ENCODE peak calls at places on chromosomes 16 and 17, in ten cellular contexts. One of them, this sample, is unnamed.
A peak's percentile ranks its signal among the peaks of the same experiment; 100 is the strongest.

GRCh38 chr16:58243528-58244004 is 45.7 kb upstream of the CSNK2A2 start:
- DNase-seq in stimulated activated CD8-positive, alpha-beta memory T cell treated with anti-CD3 and anti-CD28 coated beads, Interleukin-12 subunit alpha, Interleukin-12 subunit beta, amount 100 ng/mL, for 4 hours: no peak
- DNase-seq in posterior cingulate gyrus: no peak
- DNase-seq in right lobe of liver: peak; percentile 18
- DNase-seq in mucosa of descending colon: no peak
- DNase-seq in heart right ventricle: no peak
- DNase-seq in left kidney: no peak
- DNase-seq in head of caudate nucleus: no peak
- DNase-seq in naive B cell: peak; percentile 39
- DNase-seq in NB4: peak; percentile 24
- DNase-seq in this sample: no peak

GRCh38 chr16:89687092-89687940 is 827 bp downstream of the CDK10 start:
- DNase-seq in stimulated activated CD8-positive, alpha-beta memory T cell treated with anti-CD3 and anti-CD28 coated beads, Interleukin-12 subunit alpha, Interleukin-12 subunit beta, amount 100 ng/mL, for 4 hours: no peak
- DNase-seq in posterior cingulate gyrus: no peak
- DNase-seq in right lobe of liver: peak; percentile 95
- DNase-seq in mucosa of descending colon: peak; percentile 89
- DNase-seq in heart right ventricle: no peak
- DNase-seq in left kidney: peak; percentile 85
- DNase-seq in head of caudate nucleus: no peak
- DNase-seq in naive B cell: no peak
- DNase-seq in NB4: no peak
- DNase-seq in this sample: no peak

GRCh38 chr17:27623578-27623977 is 7.4 kb upstream of the LGALS9 start:
- DNase-seq in stimulated activated CD8-positive, alpha-beta memory T cell treated with anti-CD3 and anti-CD28 coated beads, Interleukin-12 subunit alpha, Interleukin-12 subunit beta, amount 100 ng/mL, for 4 hours: no peak
- DNase-seq in posterior cingulate gyrus: no peak
- DNase-seq in right lobe of liver: no peak
- DNase-seq in mucosa of descending colon: peak; percentile 48
- DNase-seq in heart right ventricle: no peak
- DNase-seq in left kidney: no peak
- DNase-seq in head of caudate nucleus: no peak
- DNase-seq in naive B cell: no peak
- DNase-seq in NB4: no peak
- DNase-seq in this sample: no peak

GRCh38 chr16:46748775-46749705 is 896 bp upstream of the MYLK3 start:
- DNase-seq in stimulated activated CD8-positive, alpha-beta memory T cell treated with anti-CD3 and anti-CD28 coated beads, Interleukin-12 subunit alpha, Interleukin-12 subunit beta, amount 100 ng/mL, for 4 hours: no peak
- DNase-seq in posterior cingulate gyrus: no peak
- DNase-seq in right lobe of liver: no peak
- DNase-seq in mucosa of descending colon: no peak
- DNase-seq in heart right ventricle: peak; percentile 74
- DNase-seq in left kidney: no peak
- DNase-seq in head of caudate nucleus: no peak
- DNase-seq in naive B cell: no peak
- DNase-seq in NB4: no peak
- DNase-seq in this sample: no peak

GRCh38 chr16:56855201-56855600 is 9.8 kb upstream of the SLC12A3 start:
- DNase-seq in stimulated activated CD8-positive, alpha-beta memory T cell treated with anti-CD3 and anti-CD28 coated beads, Interleukin-12 subunit alpha, Interleukin-12 subunit beta, amount 100 ng/mL, for 4 hours: no peak
- DNase-seq in posterior cingulate gyrus: no peak
- DNase-seq in right lobe of liver: no peak
- DNase-seq in mucosa of descending colon: peak; percentile 37
- DNase-seq in heart right ventricle: no peak
- DNase-seq in left kidney: no peak
- DNase-seq in head of caudate nucleus: no peak
- DNase-seq in naive B cell: no peak
- DNase-seq in NB4: no peak
- DNase-seq in this sample: no peak

GRCh38 chr17:64580384-64581307 is 73.9 kb downstream of the CEP95 start:
- DNase-seq in stimulated activated CD8-positive, alpha-beta memory T cell treated with anti-CD3 and anti-CD28 coated beads, Interleukin-12 subunit alpha, Interleukin-12 subunit beta, amount 100 ng/mL, for 4 hours: no peak
- DNase-seq in posterior cingulate gyrus: no peak
- DNase-seq in right lobe of liver: no peak
- DNase-seq in mucosa of descending colon: no peak
- DNase-seq in heart right ventricle: no peak
- DNase-seq in left kidney: no peak
- DNase-seq in head of caudate nucleus: no peak
- DNase-seq in naive B cell: no peak
- DNase-seq in NB4: no peak
- DNase-seq in this sample: no peak

GRCh38 chr17:34245496-34245895 is 9.6 kb upstream of the CCL2 start:
- DNase-seq in stimulated activated CD8-positive, alpha-beta memory T cell treated with anti-CD3 and anti-CD28 coated beads, Interleukin-12 subunit alpha, Interleukin-12 subunit beta, amount 100 ng/mL, for 4 hours: no peak
- DNase-seq in posterior cingulate gyrus: no peak
- DNase-seq in right lobe of liver: no peak
- DNase-seq in mucosa of descending colon: no peak
- DNase-seq in heart right ventricle: no peak
- DNase-seq in left kidney: no peak
- DNase-seq in head of caudate nucleus: no peak
- DNase-seq in naive B cell: no peak
- DNase-seq in NB4: no peak
- DNase-seq in this sample: peak; percentile 60

GRCh38 chr16:77788196-77789084 is at the start of gene VAT1L:
- DNase-seq in stimulated activated CD8-positive, alpha-beta memory T cell treated with anti-CD3 and anti-CD28 coated beads, Interleukin-12 subunit alpha, Interleukin-12 subunit beta, amount 100 ng/mL, for 4 hours: no peak
- DNase-seq in posterior cingulate gyrus: peak; percentile 71
- DNase-seq in right lobe of liver: no peak
- DNase-seq in mucosa of descending colon: no peak
- DNase-seq in heart right ventricle: peak; percentile 30
- DNase-seq in left kidney: peak; percentile 88
- DNase-seq in head of caudate nucleus: peak; percentile 80
- DNase-seq in naive B cell: no peak
- DNase-seq in NB4: peak; percentile 69
- DNase-seq in this sample: no peak

GRCh38 chr16:30903596-30903995 is 7.2 kb downstream of the CTF1 start:
- DNase-seq in stimulated activated CD8-positive, alpha-beta memory T cell treated with anti-CD3 and anti-CD28 coated beads, Interleukin-12 subunit alpha, Interleukin-12 subunit beta, amount 100 ng/mL, for 4 hours: no peak
- DNase-seq in posterior cingulate gyrus: no peak
- DNase-seq in right lobe of liver: no peak
- DNase-seq in mucosa of descending colon: no peak
- DNase-seq in heart right ventricle: no peak
- DNase-seq in left kidney: peak; percentile 46
- DNase-seq in head of caudate nucleus: no peak
- DNase-seq in naive B cell: no peak
- DNase-seq in NB4: peak; percentile 96
- DNase-seq in this sample: peak; percentile 100

GRCh38 chr17:77616243-77616731 is 342.2 kb upstream of the TNRC6C start:
- DNase-seq in stimulated activated CD8-positive, alpha-beta memory T cell treated with anti-CD3 and anti-CD28 coated beads, Interleukin-12 subunit alpha, Interleukin-12 subunit beta, amount 100 ng/mL, for 4 hours: no peak
- DNase-seq in posterior cingulate gyrus: no peak
- DNase-seq in right lobe of liver: peak; percentile 2
- DNase-seq in mucosa of descending colon: no peak
- DNase-seq in heart right ventricle: no peak
- DNase-seq in left kidney: no peak
- DNase-seq in head of caudate nucleus: no peak
- DNase-seq in naive B cell: no peak
- DNase-seq in NB4: no peak
- DNase-seq in this sample: no peak

GRCh38 chr17:37791434-37791833 is 46.6 kb upstream of the HNF1B start:
- DNase-seq in stimulated activated CD8-positive, alpha-beta memory T cell treated with anti-CD3 and anti-CD28 coated beads, Interleukin-12 subunit alpha, Interleukin-12 subunit beta, amount 100 ng/mL, for 4 hours: no peak
- DNase-seq in posterior cingulate gyrus: no peak
- DNase-seq in right lobe of liver: no peak
- DNase-seq in mucosa of descending colon: no peak
- DNase-seq in heart right ventricle: no peak
- DNase-seq in left kidney: peak; percentile 66
- DNase-seq in head of caudate nucleus: no peak
- DNase-seq in naive B cell: peak; percentile 50
- DNase-seq in NB4: peak; percentile 76
- DNase-seq in this sample: peak; percentile 57

GRCh38 chr17:72710834-72711233 is 381.7 kb downstream of the SLC39A11 start:
- DNase-seq in stimulated activated CD8-positive, alpha-beta memory T cell treated with anti-CD3 and anti-CD28 coated beads, Interleukin-12 subunit alpha, Interleukin-12 subunit beta, amount 100 ng/mL, for 4 hours: no peak
- DNase-seq in posterior cingulate gyrus: no peak
- DNase-seq in right lobe of liver: no peak
- DNase-seq in mucosa of descending colon: no peak
- DNase-seq in heart right ventricle: no peak
- DNase-seq in left kidney: no peak
- DNase-seq in head of caudate nucleus: no peak
- DNase-seq in naive B cell: no peak
- DNase-seq in NB4: peak; percentile 62
- DNase-seq in this sample: peak; percentile 83

GRCh38 chr17:49549691-49550678 is 25.7 kb upstream of the NXPH3 start:
- DNase-seq in stimulated activated CD8-positive, alpha-beta memory T cell treated with anti-CD3 and anti-CD28 coated beads, Interleukin-12 subunit alpha, Interleukin-12 subunit beta, amount 100 ng/mL, for 4 hours: no peak
- DNase-seq in posterior cingulate gyrus: no peak
- DNase-seq in right lobe of liver: no peak
- DNase-seq in mucosa of descending colon: no peak
- DNase-seq in heart right ventricle: no peak
- DNase-seq in left kidney: peak; percentile 36
- DNase-seq in head of caudate nucleus: no peak
- DNase-seq in naive B cell: no peak
- DNase-seq in NB4: no peak
- DNase-seq in this sample: no peak

GRCh38 chr16:67458121-67458641 is 22.8 kb downstream of the ATP6V0D1 start:
- DNase-seq in stimulated activated CD8-positive, alpha-beta memory T cell treated with anti-CD3 and anti-CD28 coated beads, Interleukin-12 subunit alpha, Interleukin-12 subunit beta, amount 100 ng/mL, for 4 hours: no peak
- DNase-seq in posterior cingulate gyrus: no peak
- DNase-seq in right lobe of liver: no peak
- DNase-seq in mucosa of descending colon: peak; percentile 67
- DNase-seq in heart right ventricle: no peak
- DNase-seq in left kidney: peak; percentile 66
- DNase-seq in head of caudate nucleus: peak; percentile 33
- DNase-seq in naive B cell: no peak
- DNase-seq in NB4: no peak
- DNase-seq in this sample: no peak

GRCh38 chr16:50263940-50264929 is 2.1 kb upstream of the ADCY7 start:
- DNase-seq in stimulated activated CD8-positive, alpha-beta memory T cell treated with anti-CD3 and anti-CD28 coated beads, Interleukin-12 subunit alpha, Interleukin-12 subunit beta, amount 100 ng/mL, for 4 hours: no peak
- DNase-seq in posterior cingulate gyrus: no peak
- DNase-seq in right lobe of liver: no peak
- DNase-seq in mucosa of descending colon: no peak
- DNase-seq in heart right ventricle: no peak
- DNase-seq in left kidney: no peak
- DNase-seq in head of caudate nucleus: no peak
- DNase-seq in naive B cell: no peak
- DNase-seq in NB4: peak; percentile 69
- DNase-seq in this sample: no peak

GRCh38 chr17:75012320-75013076 is at the start of gene MRPL58:
- DNase-seq in stimulated activated CD8-positive, alpha-beta memory T cell treated with anti-CD3 and anti-CD28 coated beads, Interleukin-12 subunit alpha, Interleukin-12 subunit beta, amount 100 ng/mL, for 4 hours: peak; percentile 76
- DNase-seq in posterior cingulate gyrus: peak; percentile 84
- DNase-seq in right lobe of liver: peak; percentile 80
- DNase-seq in mucosa of descending colon: peak; percentile 88
- DNase-seq in heart right ventricle: peak; percentile 85
- DNase-seq in left kidney: peak; percentile 97
- DNase-seq in head of caudate nucleus: peak; percentile 88
- DNase-seq in naive B cell: peak; percentile 79
- DNase-seq in NB4: peak; percentile 94
- DNase-seq in this sample: peak; percentile 72

GRCh38 chr17:14061666-14062560 is 7.4 kb upstream of the COX10 start:
- DNase-seq in stimulated activated CD8-positive, alpha-beta memory T cell treated with anti-CD3 and anti-CD28 coated beads, Interleukin-12 subunit alpha, Interleukin-12 subunit beta, amount 100 ng/mL, for 4 hours: no peak
- DNase-seq in posterior cingulate gyrus: no peak
- DNase-seq in right lobe of liver: no peak
- DNase-seq in mucosa of descending colon: no peak
- DNase-seq in heart right ventricle: no peak
- DNase-seq in left kidney: no peak
- DNase-seq in head of caudate nucleus: no peak
- DNase-seq in naive B cell: no peak
- DNase-seq in NB4: no peak
- DNase-seq in this sample: no peak

GRCh38 chr16:49658066-49658465 is 197.8 kb downstream of the ZNF423 start:
- DNase-seq in stimulated activated CD8-positive, alpha-beta memory T cell treated with anti-CD3 and anti-CD28 coated beads, Interleukin-12 subunit alpha, Interleukin-12 subunit beta, amount 100 ng/mL, for 4 hours: no peak
- DNase-seq in posterior cingulate gyrus: no peak
- DNase-seq in right lobe of liver: no peak
- DNase-seq in mucosa of descending colon: peak; percentile 17
- DNase-seq in heart right ventricle: no peak
- DNase-seq in left kidney: no peak
- DNase-seq in head of caudate nucleus: no peak
- DNase-seq in naive B cell: no peak
- DNase-seq in NB4: no peak
- DNase-seq in this sample: no peak

This sample was measured in MV-4-11.